ENCODE peak calls at places on chromosomes 16 and 17, in ten cellular contexts. One of them, this sample, is unnamed.

GRCh38 chr16:17555176-17555575 is 84.4 kb upstream of the XYLT1 start:
- DNase-seq in NCI-H1092: no peak
- DNase-seq in NCI-H345: no peak
- DNase-seq in posterior cingulate gyrus: no peak
- DNase-seq in HCT116: no peak
- DNase-seq in epithelial cell of proximal tubule: no peak
- DNase-seq in GM13977: no peak
- DNase-seq in caudate nucleus: no peak
- DNase-seq in AG04449: peak
- DNase-seq in GM19239: no peak
- DNase-seq in this sample: peak

GRCh38 chr16:57166951-57167350 is 18.9 kb downstream of the PSME3IP1 start:
- DNase-seq in NCI-H1092: no peak
- DNase-seq in NCI-H345: no peak
- DNase-seq in posterior cingulate gyrus: no peak
- DNase-seq in HCT116: no peak
- DNase-seq in epithelial cell of proximal tubule: no peak
- DNase-seq in GM13977: no peak
- DNase-seq in caudate nucleus: no peak
- DNase-seq in AG04449: no peak
- DNase-seq in GM19239: no peak
- DNase-seq in this sample: no peak

GRCh38 chr17:15262291-15263205 is 2.6 kb downstream of the PMP22 start:
- DNase-seq in NCI-H1092: no peak
- DNase-seq in NCI-H345: no peak
- DNase-seq in posterior cingulate gyrus: peak
- DNase-seq in HCT116: peak
- DNase-seq in epithelial cell of proximal tubule: no peak
- DNase-seq in GM13977: no peak
- DNase-seq in caudate nucleus: peak
- DNase-seq in AG04449: no peak
- DNase-seq in GM19239: no peak
- DNase-seq in this sample: peak

GRCh38 chr16:71929048-71929447 is 33.7 kb downstream of the IST1 start:
- DNase-seq in NCI-H1092: no peak
- DNase-seq in NCI-H345: no peak
- DNase-seq in posterior cingulate gyrus: peak
- DNase-seq in HCT116: no peak
- DNase-seq in epithelial cell of proximal tubule: no peak
- DNase-seq in GM13977: no peak
- DNase-seq in caudate nucleus: no peak
- DNase-seq in AG04449: peak
- DNase-seq in GM19239: no peak
- DNase-seq in this sample: peak

GRCh38 chr17:35254107-35254802 is 11.4 kb downstream of the SLFN5 start:
- DNase-seq in NCI-H1092: no peak
- DNase-seq in NCI-H345: no peak
- DNase-seq in posterior cingulate gyrus: no peak
- DNase-seq in HCT116: peak
- DNase-seq in epithelial cell of proximal tubule: peak
- DNase-seq in GM13977: no peak
- DNase-seq in caudate nucleus: no peak
- DNase-seq in AG04449: peak
- DNase-seq in GM19239: no peak
- DNase-seq in this sample: peak

GRCh38 chr16:58127033-58127556 is 2.1 kb downstream of the CFAP20 start:
- DNase-seq in NCI-H1092: no peak
- DNase-seq in NCI-H345: no peak
- DNase-seq in posterior cingulate gyrus: no peak
- DNase-seq in HCT116: no peak
- DNase-seq in epithelial cell of proximal tubule: no peak
- DNase-seq in GM13977: peak
- DNase-seq in caudate nucleus: no peak
- DNase-seq in AG04449: no peak
- DNase-seq in GM19239: no peak
- DNase-seq in this sample: peak

GRCh38 chr16:50578147-50578546 is 30.0 kb downstream of the NKD1 start:
- DNase-seq in NCI-H1092: no peak
- DNase-seq in NCI-H345: no peak
- DNase-seq in posterior cingulate gyrus: no peak
- DNase-seq in HCT116: no peak
- DNase-seq in epithelial cell of proximal tubule: no peak
- DNase-seq in GM13977: peak
- DNase-seq in caudate nucleus: no peak
- DNase-seq in AG04449: no peak
- DNase-seq in GM19239: no peak
- DNase-seq in this sample: no peak

GRCh38 chr16:6382787-6383515 is 949.7 kb upstream of the RBFOX1 start:
- DNase-seq in NCI-H1092: no peak
- DNase-seq in NCI-H345: no peak
- DNase-seq in posterior cingulate gyrus: peak
- DNase-seq in HCT116: no peak
- DNase-seq in epithelial cell of proximal tubule: no peak
- DNase-seq in GM13977: no peak
- DNase-seq in caudate nucleus: no peak
- DNase-seq in AG04449: no peak
- DNase-seq in GM19239: no peak
- DNase-seq in this sample: no peak

GRCh38 chr16:17723735-17724134 is 253.0 kb upstream of the XYLT1 start:
- DNase-seq in NCI-H1092: no peak
- DNase-seq in NCI-H345: no peak
- DNase-seq in posterior cingulate gyrus: no peak
- DNase-seq in HCT116: no peak
- DNase-seq in epithelial cell of proximal tubule: no peak
- DNase-seq in GM13977: no peak
- DNase-seq in caudate nucleus: no peak
- DNase-seq in AG04449: peak
- DNase-seq in GM19239: no peak
- DNase-seq in this sample: no peak

GRCh38 chr16:11202260-11203091 is 53.5 kb downstream of the SOCS1 start:
- DNase-seq in NCI-H1092: no peak
- DNase-seq in NCI-H345: no peak
- DNase-seq in posterior cingulate gyrus: no peak
- DNase-seq in HCT116: no peak
- DNase-seq in epithelial cell of proximal tubule: no peak
- DNase-seq in GM13977: no peak
- DNase-seq in caudate nucleus: no peak
- DNase-seq in AG04449: no peak
- DNase-seq in GM19239: no peak
- DNase-seq in this sample: no peak

GRCh38 chr17:1047177-1047885 is 50.4 kb downstream of the TIMM22 start:
- DNase-seq in NCI-H1092: no peak
- DNase-seq in NCI-H345: no peak
- DNase-seq in posterior cingulate gyrus: peak
- DNase-seq in HCT116: no peak
- DNase-seq in epithelial cell of proximal tubule: no peak
- DNase-seq in GM13977: no peak
- DNase-seq in caudate nucleus: no peak
- DNase-seq in AG04449: peak
- DNase-seq in GM19239: no peak
- DNase-seq in this sample: no peak

GRCh38 chr16:56611281-56611833 is 3.0 kb downstream of the MT2A start:
- DNase-seq in NCI-H1092: no peak
- DNase-seq in NCI-H345: no peak
- DNase-seq in posterior cingulate gyrus: no peak
- DNase-seq in HCT116: peak
- DNase-seq in epithelial cell of proximal tubule: no peak
- DNase-seq in GM13977: no peak
- DNase-seq in caudate nucleus: no peak
- DNase-seq in AG04449: no peak
- DNase-seq in GM19239: no peak
- DNase-seq in this sample: no peak

GRCh38 chr16:84648595-84649510 is 542 bp downstream of the KLHL36 start:
- DNase-seq in NCI-H1092: no peak
- DNase-seq in NCI-H345: peak
- DNase-seq in posterior cingulate gyrus: no peak
- DNase-seq in HCT116: no peak
- DNase-seq in epithelial cell of proximal tubule: no peak
- DNase-seq in GM13977: peak
- DNase-seq in caudate nucleus: no peak
- DNase-seq in AG04449: no peak
- DNase-seq in GM19239: peak
- DNase-seq in this sample: no peak

GRCh38 chr17:60392845-60393702 is 1.1 kb upstream of the USP32 start:
- DNase-seq in NCI-H1092: peak
- DNase-seq in NCI-H345: peak
- DNase-seq in posterior cingulate gyrus: no peak
- DNase-seq in HCT116: peak
- DNase-seq in epithelial cell of proximal tubule: no peak
- DNase-seq in GM13977: peak
- DNase-seq in caudate nucleus: no peak
- DNase-seq in AG04449: no peak
- DNase-seq in GM19239: no peak
- DNase-seq in this sample: no peak

GRCh38 chr16:83839561-83839960 is 31.8 kb downstream of the HSBP1 start:
- DNase-seq in NCI-H1092: no peak
- DNase-seq in NCI-H345: no peak
- DNase-seq in posterior cingulate gyrus: no peak
- DNase-seq in HCT116: no peak
- DNase-seq in epithelial cell of proximal tubule: no peak
- DNase-seq in GM13977: no peak
- DNase-seq in caudate nucleus: no peak
- DNase-seq in AG04449: no peak
- DNase-seq in GM19239: no peak
- DNase-seq in this sample: no peak

GRCh38 chr17:9370464-9370863 is 205.2 kb downstream of the STX8 start:
- DNase-seq in NCI-H1092: no peak
- DNase-seq in NCI-H345: peak
- DNase-seq in posterior cingulate gyrus: no peak
- DNase-seq in HCT116: no peak
- DNase-seq in epithelial cell of proximal tubule: no peak
- DNase-seq in GM13977: no peak
- DNase-seq in caudate nucleus: no peak
- DNase-seq in AG04449: no peak
- DNase-seq in GM19239: no peak
- DNase-seq in this sample: no peak

GRCh38 chr17:29066603-29067002 is 23.7 kb downstream of the PIPOX start:
- DNase-seq in NCI-H1092: no peak
- DNase-seq in NCI-H345: no peak
- DNase-seq in posterior cingulate gyrus: no peak
- DNase-seq in HCT116: no peak
- DNase-seq in epithelial cell of proximal tubule: no peak
- DNase-seq in GM13977: no peak
- DNase-seq in caudate nucleus: no peak
- DNase-seq in AG04449: no peak
- DNase-seq in GM19239: no peak
- DNase-seq in this sample: no peak

GRCh38 chr17:75147878-75148546 is 6.3 kb downstream of the JPT1 start:
- DNase-seq in NCI-H1092: no peak
- DNase-seq in NCI-H345: no peak
- DNase-seq in posterior cingulate gyrus: no peak
- DNase-seq in HCT116: no peak
- DNase-seq in epithelial cell of proximal tubule: no peak
- DNase-seq in GM13977: no peak
- DNase-seq in caudate nucleus: no peak
- DNase-seq in AG04449: no peak
- DNase-seq in GM19239: no peak
- DNase-seq in this sample: no peak